ENCODE peak calls at places on chromosomes 12 and 14, in six cellular contexts. N, T, K, B, H and M are unnamed samples. For H3K27me3 and H3K4me1, the result is how much of the 10 kb centered on the place peaks cover.

GRCh38 chr12:109836916-109837315 is 3.7 kb upstream of the TRPV4 start:
- DNase-seq in N (no peak), B (no peak), T (no peak), K (no peak), H (no peak), M (no peak)

GRCh38 chr12:132142679-132143327 is 1.3 kb downstream of the DDX51 start:
- DNase-seq in H (no peak), T (no peak), K (no peak), B (no peak), N (no peak), M (no peak)

GRCh38 chr12:58803893-58804292 is 116.4 kb downstream of the LRIG3 start:
- DNase-seq in T (peak), H (no peak), N (no peak), K (no peak), B (no peak), M (no peak)

GRCh38 chr12:109606261-109607028 is 32.9 kb downstream of the MVK start:
- DNase-seq in N (no peak), T (peak), H (peak), B (no peak), K (peak), M (no peak)

GRCh38 chr14:105527381-105528196 is 1.2 kb downstream of the TMEM121 start:
- DNase-seq in K (no peak), T (no peak), B (no peak), H (no peak), N (peak), M (no peak)

GRCh38 chr12:91601057-91601456 is 418.4 kb upstream of the DCN start:
- DNase-seq in H (no peak), N (no peak), K (no peak), T (no peak), B (no peak), M (no peak)

GRCh38 chr12:130715150-130715995 is 726 bp downstream of the RIMBP2 start:
- DNase-seq in K (no peak), B (no peak), H (peak), T (no peak), N (no peak), M (no peak)

GRCh38 chr12:75735853-75736252 is 224.4 kb upstream of the KRR1 start:
- DNase-seq in N (no peak), K (no peak), B (no peak), T (no peak), H (no peak), M (no peak)

GRCh38 chr12:7099290-7099996 is 7.2 kb upstream of the C1R start:
- DNase-seq in H (no peak), N (peak), K (no peak), T (no peak), B (no peak), M (no peak)

GRCh38 chr14:91336093-91336450 is 81.5 kb downstream of the CCDC88C start:
- DNase-seq in T (no peak), N (no peak), K (no peak), H (no peak), B (no peak), M (no peak)

GRCh38 chr12:45503887-45504286 is 225.6 kb upstream of the ARID2 start:
- DNase-seq in T (no peak), B (no peak), K (no peak), N (no peak), H (no peak), M (no peak)

GRCh38 chr12:92255741-92256140 is 110.1 kb upstream of the BTG1 start:
- DNase-seq in N (no peak), B (no peak), K (no peak), T (no peak), H (no peak), M (no peak)

GRCh38 chr12:119713551-119714031 is 45.7 kb downstream of the PRKAB1 start:
- DNase-seq in H (no peak), K (no peak), B (no peak), N (no peak), T (no peak), M (no peak)

GRCh38 chr14:68715032-68715924 is 77.6 kb downstream of the ZFP36L1 start:
- DNase-seq in K (no peak), B (no peak), H (no peak), T (peak), N (no peak), M (no peak)

GRCh38 chr12:27463826-27464554 is 17.5 kb downstream of the SMCO2 start:
- DNase-seq in H (no peak), B (no peak), N (no peak), T (peak), K (peak), M (peak)

GRCh38 chr12:109302770-109303169 is 6.3 kb downstream of the FOXN4 start:
- DNase-seq in N (no peak), B (no peak), H (no peak), T (no peak), K (no peak), M (no peak)

GRCh38 chr12:67710582-67710981 is 62.0 kb downstream of the DYRK2 start:
- DNase-seq in B (no peak), H (no peak), T (no peak), N (no peak), K (no peak), M (no peak)

GRCh38 chr12:100127766-100128508 is 14.7 kb downstream of the BLTP3B start:
- DNase-seq in B (no peak), T (peak), N (no peak), H (no peak), K (no peak), M (no peak)

GRCh38 chr14:75452900-75453816 is 25.3 kb downstream of the JDP2 start:
- DNase-seq in K (peak), B (no peak), T (peak), N (peak), H (peak), M (peak)

GRCh38 chr14:52338282-52338681 is 24.2 kb downstream of the PTGER2 start:
- DNase-seq in T (peak), B (no peak), H (no peak), N (no peak), K (no peak), M (no peak)

GRCh38 chr12:51863921-51864700 is 15.6 kb upstream of the FIGNL2 start:
- DNase-seq in H (peak), T (peak), N (no peak), K (no peak), B (no peak), M (no peak)

GRCh38 chr14:74566174-74567125 is 45.6 kb downstream of the LTBP2 start:
- DNase-seq in K (peak), H (no peak), B (no peak), T (no peak), N (no peak), M (no peak)

GRCh38 chr12:21505888-21506287 is 4.3 kb downstream of the GOLT1B start:
- DNase-seq in K (no peak), B (no peak), T (no peak), H (no peak), N (no peak), M (no peak)

GRCh38 chr12:131135786-131136538 is 182.3 kb downstream of the ADGRD1 start:
- DNase-seq in H (no peak), K (no peak), T (no peak), N (no peak), B (no peak), M (no peak)

GRCh38 chr14:105540811-105541210 is 14.4 kb downstream of the TMEM121 start:
- DNase-seq in N (no peak), K (no peak), H (no peak), B (no peak), T (no peak), M (no peak)

GRCh38 chr12:45670339-45671065 is 59.0 kb upstream of the ARID2 start:
- DNase-seq in N (no peak), H (no peak), T (peak), K (no peak), B (no peak), M (no peak)

GRCh38 chr14:56181666-56182065 is 63.5 kb downstream of the PELI2 start:
- DNase-seq in H (no peak), K (no peak), T (no peak), B (no peak), N (no peak), M (no peak)

GRCh38 chr12:97927991-97928390 is 465.4 kb downstream of the RMST start:
- DNase-seq in K (no peak), N (no peak), T (no peak), H (no peak), B (no peak), M (no peak)

GRCh38 chr12:52926596-52927241 is 21.8 kb upstream of the KRT8 start:
- DNase-seq in T (no peak), B (no peak), N (no peak), K (no peak), H (no peak), M (no peak)
- H3K27ac ChIP-seq in T (peak), B (peak), N (peak), K (peak), H (no peak), M (peak)

GRCh38 chr14:60510254-60510975 is 1.5 kb downstream of the SIX6 start:
- DNase-seq in N (no peak), K (no peak), T (no peak), H (no peak), B (no peak), M (no peak)
- H3K27me3 ChIP-seq in N (half or more), K (half or more), T (half or more), H (half or more), B (half or more), M (half or more)

DNA sequence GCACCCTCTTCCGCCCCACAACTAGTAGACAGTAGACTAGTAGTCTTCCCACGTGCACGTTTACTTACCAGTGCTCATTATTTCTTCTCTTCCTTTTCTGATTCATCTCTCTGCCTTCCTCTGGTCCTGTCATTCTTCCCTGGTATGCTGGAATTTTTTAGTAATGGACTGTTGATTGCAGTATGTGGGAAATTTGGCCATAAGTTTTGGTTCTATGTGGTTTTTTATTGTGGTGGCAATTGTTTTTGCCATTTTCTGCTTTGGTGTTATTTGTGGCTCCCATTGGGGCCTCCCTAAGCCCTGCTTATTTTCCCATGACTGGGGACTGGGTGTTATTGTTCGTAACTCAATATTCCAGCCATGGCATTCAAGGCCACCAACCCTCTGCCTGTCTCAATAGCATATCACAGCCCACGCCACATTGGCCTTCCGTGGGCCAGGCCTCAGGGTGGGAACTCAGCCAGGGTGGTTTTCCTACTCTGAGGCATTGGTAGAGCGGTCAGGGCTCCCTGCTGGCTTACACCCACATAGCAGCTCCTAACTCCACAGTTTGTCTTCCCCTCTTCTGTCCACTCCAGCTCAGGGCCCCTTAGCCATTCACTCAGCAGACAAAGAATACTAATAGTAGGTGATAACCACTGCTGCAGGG is 321.4 kb downstream of the CACNA1C start:
- DNase-seq in B (no peak), N (peak), T (no peak), K (no peak), H (no peak), M (no peak)
- H3K4me1 ChIP-seq in B (under half), N (under half), T (under half), K (under half), H (under half), M (half or more)

GRCh38 chr14:92928961-92929688 is 6.2 kb downstream of the CHGA start:
- DNase-seq in H (no peak), K (no peak), T (no peak), N (no peak), B (no peak), M (no peak)
- H3K27ac ChIP-seq in H (no peak), K (no peak), T (no peak), N (no peak), B (no peak), M (no peak)

DNA sequence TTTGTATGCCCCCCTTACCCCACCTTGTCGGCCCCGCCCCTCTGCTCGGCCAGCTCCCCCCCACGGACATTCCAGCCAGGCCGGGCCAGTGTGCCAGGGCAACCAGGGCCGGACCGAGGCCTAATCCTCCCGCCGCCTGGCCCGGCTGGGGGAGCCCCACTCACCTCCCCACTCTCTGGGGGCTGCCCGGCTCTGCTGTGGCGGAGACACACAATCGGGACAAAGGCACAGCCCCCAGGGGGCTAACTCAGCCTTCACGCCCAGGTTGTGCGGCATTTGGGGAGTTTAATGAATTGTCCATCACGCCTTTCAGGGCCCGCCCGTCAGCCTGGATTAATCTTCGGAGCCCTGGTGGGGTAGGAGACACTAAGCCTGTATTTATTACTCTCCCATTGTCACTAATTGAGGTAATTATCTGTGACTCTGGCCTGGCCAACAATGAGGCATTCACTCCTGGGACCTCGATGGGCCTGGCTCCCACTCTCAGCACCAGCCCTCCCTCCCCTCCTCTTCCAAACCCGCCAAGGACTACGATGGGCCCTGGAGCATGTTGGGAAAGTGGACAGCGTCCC is 8.7 kb downstream of the WNT1 start:
- DNase-seq in B (no peak), H (peak), T (no peak), K (no peak), N (no peak), M (no peak)
- H3K27me3 ChIP-seq in B (under half), H (half or more), T (half or more), K (under half), N (under half), M (under half)

GRCh38 chr12:25323774-25324086 is 73.0 kb upstream of the KRAS start:
- DNase-seq in T (no peak), N (no peak), B (no peak), H (no peak), K (no peak), M (no peak)
- H3K4me1 ChIP-seq in T (under half), N (under half), B (under half), H (under half), K (under half), M (under half)

DNA sequence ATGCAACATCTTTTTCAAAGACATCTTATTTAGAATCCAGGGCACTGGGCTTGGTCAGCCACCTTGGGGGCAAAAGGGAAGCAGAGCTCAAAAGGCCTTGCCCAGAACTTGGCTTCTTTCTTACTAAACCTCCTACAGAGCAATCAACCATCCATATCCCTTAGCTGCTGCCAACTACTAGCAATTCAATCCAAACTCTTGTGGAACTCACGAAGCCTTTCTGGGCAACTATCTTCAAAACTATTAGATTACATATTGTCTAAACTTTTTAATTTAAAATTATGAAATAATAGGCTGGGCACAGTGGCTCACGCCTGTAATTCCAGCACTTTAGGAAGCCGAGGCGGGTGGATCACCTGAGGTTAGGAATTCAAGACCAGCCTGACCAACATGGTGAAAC is 95.5 kb downstream of the PAWR start:
- DNase-seq in T (no peak), H (no peak), K (no peak), N (no peak), B (no peak), M (no peak)
- H3K27ac ChIP-seq in T (no peak), H (no peak), K (no peak), N (no peak), B (no peak), M (no peak)

GRCh38 chr14:99815696-99816095 is 22.5 kb downstream of the EML1 start:
- DNase-seq in K (no peak), T (no peak), B (no peak), N (no peak), H (no peak), M (no peak)
- H3K27me3 ChIP-seq in K (under half), T (under half), B (under half), N (under half), H (under half), M (under half)

GRCh38 chr14:22472466-22472865 is 116.6 kb downstream of the DAD1 start:
- DNase-seq in B (no peak), H (no peak), N (no peak), K (no peak), T (no peak), M (no peak)

GRCh38 chr14:22466520-22466919 is 122.5 kb downstream of the DAD1 start:
- DNase-seq in K (no peak), B (no peak), T (no peak), H (peak), N (no peak), M (no peak)

GRCh38 chr14:22471545-22472121 is 117.4 kb downstream of the DAD1 start:
- DNase-seq in H (peak), T (peak), B (no peak), N (no peak), K (no peak), M (no peak)

GRCh38 chr14:22472935-22473854 is 115.8 kb downstream of the DAD1 start:
- DNase-seq in H (peak), K (no peak), T (peak), B (no peak), N (no peak), M (no peak)

DNA sequence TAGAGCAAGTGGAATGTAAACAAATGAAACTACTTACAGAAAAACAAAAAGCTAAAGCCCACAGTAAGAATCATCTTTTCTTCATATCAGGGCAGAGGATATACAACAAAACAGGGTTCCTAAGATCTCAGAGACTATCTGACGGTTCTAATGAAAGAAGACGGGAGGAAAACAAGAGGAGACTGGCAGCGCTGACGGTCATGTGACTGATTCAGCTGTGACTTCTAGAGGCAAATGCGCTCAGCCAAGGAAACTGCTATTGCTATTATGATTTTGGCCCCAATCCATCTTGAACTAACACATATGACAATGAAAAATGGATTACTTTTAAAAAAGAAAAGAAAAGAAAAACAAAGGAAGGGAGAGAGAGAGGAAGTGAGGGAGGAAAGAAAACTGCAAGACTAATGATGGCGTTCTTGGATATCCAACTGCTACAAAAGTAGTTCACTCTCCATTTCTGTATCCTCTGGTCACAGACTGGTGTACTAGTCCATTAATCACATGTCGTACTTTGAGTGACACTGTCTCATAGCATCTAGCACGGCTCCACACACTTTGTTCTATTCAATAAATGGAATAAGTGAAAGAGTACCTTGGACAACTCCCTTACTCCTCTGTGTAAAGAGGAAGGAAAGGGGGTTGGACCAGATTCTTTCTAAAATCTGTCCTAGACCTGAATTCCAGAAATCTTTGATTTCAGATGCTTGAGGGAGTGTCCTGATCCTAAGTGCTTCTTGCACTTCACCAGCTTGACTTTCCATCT is 119.3 kb downstream of the DAD1 start:
- DNase-seq in B (no peak), K (no peak), N (no peak), T (no peak), H (no peak), M (no peak)
- H3K4me1 ChIP-seq in B (under half), K (under half), N (under half), T (under half), H (under half), M (under half)

DNA sequence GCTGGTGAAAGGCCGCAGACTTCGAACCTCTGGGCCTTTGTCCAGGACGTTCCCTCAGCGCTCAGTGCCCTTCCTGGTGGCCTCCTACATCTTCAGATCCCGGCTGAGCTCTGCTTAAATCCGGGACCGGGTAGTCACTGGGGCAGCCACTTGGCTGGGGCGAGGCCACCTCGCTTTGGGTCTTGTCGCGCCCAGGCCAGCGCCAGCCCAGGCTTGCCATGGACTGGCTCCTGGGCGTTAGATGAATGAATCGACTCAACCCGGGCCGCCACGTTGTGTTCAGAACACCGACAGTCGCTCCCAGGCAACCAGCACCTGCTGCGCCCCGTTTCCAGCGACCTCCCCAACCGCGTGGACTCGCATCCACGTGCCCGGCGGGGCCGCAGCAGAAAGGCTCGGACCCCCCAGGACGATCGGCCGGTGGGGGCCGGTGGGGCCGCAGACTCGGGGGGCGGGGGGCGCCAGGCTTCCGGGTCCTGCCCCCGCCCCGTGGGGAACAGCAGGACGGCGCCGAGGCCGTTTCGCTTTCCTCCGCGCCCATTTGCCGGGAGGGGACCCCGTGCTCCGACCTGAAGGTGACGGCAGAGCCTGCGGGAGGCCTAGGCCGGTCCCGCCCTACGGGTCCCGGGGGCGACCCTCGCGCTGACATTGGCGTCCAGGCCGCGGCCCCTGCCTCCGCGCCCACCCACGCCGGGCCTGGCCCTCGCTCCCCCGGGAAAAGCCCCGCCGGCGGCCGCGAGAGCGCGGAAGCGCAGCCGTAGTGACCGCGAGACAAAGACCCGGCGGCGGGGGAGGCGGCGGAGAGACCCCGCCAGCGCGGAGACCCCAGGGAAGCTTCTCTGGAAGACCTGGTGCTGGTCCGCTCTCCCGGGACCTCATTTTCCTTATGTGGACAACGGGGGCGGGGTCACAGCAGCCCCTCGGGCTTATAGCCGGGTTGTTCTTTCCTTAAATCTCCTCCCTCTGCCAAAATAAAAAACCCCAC is 37.3 kb upstream of the RCOR1 start:
- DNase-seq in N (no peak), H (peak), B (no peak), K (peak), T (peak), M (no peak)
- H3K27ac ChIP-seq in N (peak), H (no peak), B (peak), K (no peak), T (no peak), M (peak)